ENCODE peak calls at places on chromosomes 7 and 10, in five cellular contexts. Q is IMR-90, I is neuronal stem cell, W is H9, X is trophoblast cell. F is an unnamed sample.

GRCh38 chr7:112665709-112666108 is 124.5 kb downstream of the TMEM168 start:
- DNase-seq in X (peak), I (peak), W (peak), Q (peak), F (peak)

GRCh38 chr10:31739146-31739545 is 189.5 kb downstream of the ARHGAP12 start:
- DNase-seq in Q (no peak), W (no peak), I (no peak), X (no peak), F (no peak)

GRCh38 chr7:155169081-155169480 is 99.0 kb downstream of the HTR5A start:
- DNase-seq in X (no peak), Q (no peak), I (no peak), W (no peak), F (no peak)

GRCh38 chr10:132444877-132445351 is 47.9 kb downstream of the PWWP2B start:
- DNase-seq in X (no peak), Q (no peak), W (no peak), I (no peak), F (peak)

GRCh38 chr10:7853226-7853891 is 35.1 kb downstream of the TAF3 start:
- DNase-seq in Q (no peak), I (no peak), W (no peak), X (peak), F (no peak)

GRCh38 chr10:100021322-100021721 is 11.6 kb upstream of the DNMBP start:
- DNase-seq in X (no peak), Q (no peak), W (no peak), I (no peak), F (no peak)

GRCh38 chr7:44283381-44284211 is 41.8 kb downstream of the CAMK2B start:
- DNase-seq in I (no peak), X (no peak), Q (no peak), W (peak), F (no peak)

GRCh38 chr7:159097661-159098423 is 46.8 kb downstream of the VIPR2 start:
- DNase-seq in X (no peak), I (peak), Q (no peak), W (peak), F (no peak)

GRCh38 chr7:11194492-11194891 is 220.8 kb downstream of the PHF14 start:
- DNase-seq in I (no peak), Q (no peak), X (no peak), W (no peak), F (no peak)

GRCh38 chr10:69237528-69238159 is 17.5 kb downstream of the HKDC1 start:
- DNase-seq in W (peak), Q (peak), I (peak), X (peak), F (peak)

GRCh38 chr10:20797290-20797689 is 99.8 kb downstream of the NEBL start:
- DNase-seq in Q (no peak), I (no peak), W (no peak), X (no peak), F (no peak)

GRCh38 chr7:39534599-39534998 is 31.6 kb upstream of the YAE1 start:
- DNase-seq in I (no peak), Q (no peak), X (peak), W (no peak), F (no peak)

GRCh38 chr7:18087687-18088078 is 60.0 kb upstream of the PRPS1L1 start:
- DNase-seq in W (peak), Q (no peak), I (peak), X (no peak), F (peak)

GRCh38 chr7:105790996-105791395 is 85.4 kb downstream of the ATXN7L1 start:
- DNase-seq in I (no peak), W (no peak), X (peak), Q (no peak), F (no peak)

GRCh38 chr7:8594115-8594514 is 160.7 kb downstream of the NXPH1 start:
- DNase-seq in I (no peak), W (no peak), X (no peak), Q (no peak), F (no peak)

GRCh38 chr10:80168679-80169380 is 36.3 kb downstream of the PLAC9 start:
- DNase-seq in W (peak), X (no peak), I (no peak), Q (peak), F (peak)

GRCh38 chr10:13659887-13660544 is 73.3 kb downstream of the PRPF18 start:
- DNase-seq in X (peak), Q (peak), I (peak), W (no peak), F (peak)

GRCh38 chr10:132666733-132667612 is 119.0 kb downstream of the NKX6-2 start:
- DNase-seq in Q (peak), I (no peak), X (no peak), W (no peak), F (no peak)

GRCh38 chr7:151978616-151979015 is 22.4 kb downstream of the GALNTL5 start:
- DNase-seq in I (no peak), Q (no peak), W (no peak), X (no peak), F (no peak)

GRCh38 chr10:74177140-74177677 is 26.2 kb downstream of the ADK start:
- DNase-seq in Q (peak), W (no peak), I (no peak), X (peak), F (peak)

GRCh38 chr10:22723343-22723779 is 9.0 kb upstream of the PIP4K2A start:
- DNase-seq in Q (no peak), W (no peak), X (peak), I (no peak), F (no peak)

GRCh38 chr7:104230606-104231005 is 22.8 kb upstream of the ORC5 start:
- DNase-seq in X (no peak), Q (peak), W (no peak), I (no peak), F (no peak)

GRCh38 chr7:7416031-7416968 is 119.4 kb downstream of the COL28A1 start:
- DNase-seq in I (no peak), X (peak), W (no peak), Q (peak), F (peak)

GRCh38 chr10:73076361-73077183 is 20.1 kb downstream of the P4HA1 start:
- DNase-seq in I (no peak), Q (peak), X (no peak), W (no peak), F (no peak)

GRCh38 chr10:81116201-81116600 is 578.5 kb downstream of the SH2D4B start:
- DNase-seq in X (peak), Q (peak), W (no peak), I (no peak), F (peak)

GRCh38 chr7:107251963-107252362 is 83.2 kb downstream of the HBP1 start:
- DNase-seq in Q (no peak), I (no peak), X (no peak), W (no peak), F (no peak)

GRCh38 chr7:152647-153046 is 39.7 kb upstream of the FAM20C start:
- DNase-seq in W (no peak), Q (no peak), I (no peak), X (no peak), F (no peak)

GRCh38 chr7:36496576-36496975 is 106.9 kb downstream of the ANLN start:
- DNase-seq in W (no peak), X (peak), I (no peak), Q (no peak), F (no peak)

GRCh38 chr7:142461437-142461836 is 203.6 kb upstream of the PRSS58 start:
- DNase-seq in Q (peak), I (no peak), X (peak), W (no peak), F (no peak)

GRCh38 chr7:148982596-148983219 is 45.6 kb downstream of the PDIA4 start:
- DNase-seq in X (peak), Q (peak), I (no peak), W (no peak), F (peak)

GRCh38 chr10:87886635-87887034 is 23.2 kb downstream of the PTEN start:
- DNase-seq in W (no peak), I (no peak), X (no peak), Q (no peak), F (no peak)

GRCh38 chr10:67306588-67307205 is 380.9 kb downstream of the LRRTM3 start:
- DNase-seq in X (peak), Q (peak), I (peak), W (no peak), F (peak)

GRCh38 chr10:101478956-101479355 is 109.1 kb downstream of the POLL start:
- DNase-seq in I (no peak), X (no peak), W (no peak), Q (no peak), F (no peak)

GRCh38 chr10:133421336-133422222 is 2.8 kb downstream of the SPRN start:
- DNase-seq in W (peak), I (no peak), X (no peak), Q (no peak), F (no peak)

GRCh38 chr10:17214991-17215781 is 12.9 kb upstream of the VIM start:
- DNase-seq in W (no peak), Q (peak), X (no peak), I (no peak), F (no peak)

GRCh38 chr7:51827641-51828040 is 511.0 kb upstream of the COBL start:
- DNase-seq in I (no peak), W (no peak), Q (no peak), X (no peak), F (no peak)

GRCh38 chr7:23418046-23418445 is 52.2 kb downstream of the IGF2BP3 start:
- DNase-seq in W (no peak), Q (peak), I (no peak), X (peak), F (no peak)

DNA sequence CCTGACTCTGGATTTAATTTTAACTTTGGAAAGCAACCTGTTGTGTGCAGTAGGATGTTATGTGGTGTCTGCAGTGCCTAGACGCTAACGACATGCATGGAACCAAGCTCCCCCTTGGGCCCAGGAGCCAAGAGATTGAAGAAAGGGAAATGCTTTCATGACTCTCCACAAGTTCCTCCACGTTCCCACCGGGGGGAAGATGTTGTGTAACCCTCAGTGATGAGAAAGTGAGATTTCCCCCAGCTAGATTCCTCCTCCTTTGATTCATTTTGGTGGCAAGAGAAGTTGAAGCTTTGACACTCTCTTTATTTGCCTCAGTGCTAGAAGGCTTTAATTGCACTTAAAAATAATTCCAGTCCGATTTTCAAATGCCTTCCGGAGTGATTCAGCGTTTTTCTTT is 157.9 kb upstream of the INSYN2A start:
- DNase-seq in X (no peak), Q (no peak), I (no peak), W (no peak), F (no peak)
- H3K4me2 ChIP-seq in X (no peak), Q (no peak), I (no peak), W (no peak), F (no peak)

GRCh38 chr7:27166475-27167169 is 1.3 kb upstream of the HOXA9 start:
- DNase-seq in W (no peak), X (no peak), Q (no peak), I (no peak), F (no peak)

GRCh38 chr7:27167916-27168264 is 2.6 kb upstream of the HOXA9 start:
- DNase-seq in I (no peak), X (no peak), W (no peak), Q (no peak), F (no peak)

GRCh38 chr7:27167170-27167505 is 1.8 kb upstream of the HOXA9 start:
- DNase-seq in Q (no peak), I (no peak), X (no peak), W (no peak), F (no peak)

GRCh38 chr7:27169658-27170493 is 4.2 kb downstream of the HOXA10 start:
- DNase-seq in Q (no peak), W (peak), X (peak), I (no peak), F (peak)

GRCh38 chr7:27168265-27168947 is 3.1 kb upstream of the HOXA9 start:
- DNase-seq in X (no peak), I (no peak), W (no peak), Q (no peak), F (peak)
- H3K18ac ChIP-seq in X (no peak), I (no peak), W (no peak), Q (no peak), F (no peak)

DNA sequence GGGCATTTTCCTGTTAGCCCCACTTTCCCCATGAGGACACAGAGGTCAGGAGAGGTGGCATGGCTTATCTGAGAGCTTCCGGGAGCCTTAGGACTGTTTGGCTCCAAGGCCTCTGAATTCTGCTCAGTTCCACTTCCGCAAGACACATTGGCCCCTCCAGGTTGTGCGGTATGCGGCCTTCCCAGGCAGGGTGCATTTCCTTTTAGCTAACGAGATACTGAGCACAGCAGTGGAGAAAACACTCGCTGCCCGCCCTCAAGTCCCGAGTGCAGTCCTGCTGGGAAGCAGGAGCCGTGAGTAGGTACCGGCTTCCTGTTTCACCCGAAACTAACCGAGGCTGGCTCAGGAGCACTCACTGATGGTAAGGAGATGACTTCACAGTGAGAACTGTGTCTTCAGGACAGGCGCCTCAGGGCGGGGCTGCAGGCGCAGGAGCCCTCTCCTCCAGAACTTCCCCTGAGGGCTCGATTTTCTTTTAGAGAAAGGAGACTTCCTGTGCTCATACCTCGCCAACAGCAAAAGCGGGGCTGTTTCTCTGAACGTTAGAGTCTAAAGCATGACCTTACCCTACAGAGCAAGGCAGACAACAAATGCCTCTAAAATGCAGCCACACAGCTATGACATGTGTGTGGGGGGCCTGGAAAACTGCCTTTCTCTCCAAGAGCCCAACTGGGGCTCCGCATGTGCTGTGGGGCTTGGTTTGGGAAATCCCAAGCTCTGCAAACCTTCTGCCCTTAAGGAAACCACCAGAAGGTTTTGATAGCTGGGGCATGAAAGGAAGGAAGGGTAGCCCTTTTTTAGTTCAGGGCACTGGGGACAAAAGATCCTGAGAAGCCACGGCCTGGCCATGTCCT is 25.9 kb downstream of the RGS10 start:
- DNase-seq in Q (no peak), I (no peak), W (peak), X (peak), F (peak)
- H3K9ac ChIP-seq in Q (no peak), I (no peak), W (no peak), X (no peak), F (no peak)

GRCh38 chr7:100719523-100720319 is 547 bp upstream of the EPO start:
- DNase-seq in X (no peak), Q (peak), I (no peak), W (no peak), F (no peak)
- H3K4me2 ChIP-seq in X (no peak), Q (no peak), I (peak), W (peak), F (peak)

GRCh38 chr10:35335133-35335532 is 1.2 kb upstream of the CCNY start:
- DNase-seq in X (peak), W (no peak), Q (peak), I (no peak), F (no peak)

GRCh38 chr10:35336921-35337741 is 822 bp downstream of the CCNY start:
- DNase-seq in Q (no peak), W (peak), X (peak), I (peak), F (peak)

GRCh38 chr10:35335718-35336083 is 608 bp upstream of the CCNY start:
- DNase-seq in W (peak), Q (no peak), I (no peak), X (no peak), F (peak)

GRCh38 chr10:35334297-35334696 is 2.0 kb upstream of the CCNY start:
- DNase-seq in X (no peak), W (no peak), Q (no peak), I (no peak), F (no peak)

DNA sequence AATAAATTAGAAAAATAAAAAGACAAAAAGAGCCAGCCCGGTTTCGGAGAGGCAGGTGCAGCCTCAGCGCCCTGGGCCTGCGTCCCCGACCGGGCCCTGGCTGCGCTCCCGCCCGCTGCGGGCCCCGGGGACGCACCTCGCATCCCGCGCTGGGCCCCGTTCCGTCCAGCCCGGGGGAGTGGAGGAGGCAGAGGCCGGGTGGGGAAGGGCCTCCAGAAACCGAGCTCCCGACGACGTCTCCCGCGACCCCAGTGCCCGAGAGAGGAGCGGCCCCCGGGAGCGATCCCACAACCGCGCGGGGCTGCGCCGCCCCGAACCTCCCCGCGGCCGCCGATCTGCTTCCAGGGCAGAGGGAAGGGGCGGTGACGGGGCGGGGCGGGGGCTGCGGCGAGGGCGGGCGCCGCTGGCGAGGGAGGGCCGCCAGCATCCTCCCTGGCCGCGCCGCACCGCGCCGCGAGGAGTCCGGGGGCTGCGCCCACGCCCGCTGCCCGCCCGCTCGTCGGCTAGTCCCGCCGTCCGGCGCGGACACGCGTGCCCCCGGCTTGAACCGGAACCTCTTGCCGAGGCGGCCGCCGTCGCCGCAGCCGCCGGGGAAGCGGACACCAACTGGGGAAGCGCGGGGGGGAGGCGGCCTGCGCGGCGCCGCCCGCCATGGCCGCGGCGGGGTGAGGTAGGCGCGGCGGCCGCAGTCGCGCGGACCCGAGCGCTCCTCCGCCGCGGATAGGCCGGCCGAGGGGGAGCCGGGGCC is at the start of gene CCNY:
- DNase-seq in W (peak), X (peak), I (peak), Q (peak), F (peak)
- H3K18ac ChIP-seq in W (peak), X (peak), I (peak), Q (peak), F (peak)

DNA sequence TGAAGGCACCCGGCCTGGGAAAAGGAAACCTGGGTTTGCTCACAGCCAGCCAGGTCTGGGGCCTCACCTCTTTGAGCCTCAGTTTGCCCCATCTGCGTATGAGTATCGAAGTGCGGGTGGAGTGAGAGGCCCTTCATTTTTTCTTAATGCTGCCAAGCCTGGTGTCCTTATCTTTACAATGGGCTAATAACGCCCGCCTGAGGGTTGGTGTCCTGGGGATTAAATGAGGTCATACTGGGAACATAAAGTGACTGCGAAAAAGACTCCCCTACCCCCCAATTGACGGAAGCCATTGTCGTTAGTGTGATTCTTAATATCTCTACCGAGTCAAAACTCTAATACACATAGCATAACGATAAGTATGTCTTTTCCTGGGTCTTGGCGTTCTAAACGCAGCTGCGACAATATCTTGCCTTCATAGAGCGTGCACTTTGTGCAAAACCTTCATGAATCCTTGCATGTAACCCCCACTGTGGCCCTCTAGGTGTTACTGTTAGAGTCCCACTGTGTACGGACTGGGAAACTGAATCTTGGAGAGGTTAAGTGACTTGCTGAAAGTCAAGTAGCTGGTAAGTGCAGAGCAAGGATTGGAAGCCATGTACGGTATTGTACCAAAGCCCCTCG is 11.4 kb upstream of the GRB10 start:
- DNase-seq in Q (no peak), W (no peak), X (peak), I (no peak), F (peak)
- H3K9ac ChIP-seq in Q (peak), W (no peak), X (no peak), I (peak), F (peak)

DNA sequence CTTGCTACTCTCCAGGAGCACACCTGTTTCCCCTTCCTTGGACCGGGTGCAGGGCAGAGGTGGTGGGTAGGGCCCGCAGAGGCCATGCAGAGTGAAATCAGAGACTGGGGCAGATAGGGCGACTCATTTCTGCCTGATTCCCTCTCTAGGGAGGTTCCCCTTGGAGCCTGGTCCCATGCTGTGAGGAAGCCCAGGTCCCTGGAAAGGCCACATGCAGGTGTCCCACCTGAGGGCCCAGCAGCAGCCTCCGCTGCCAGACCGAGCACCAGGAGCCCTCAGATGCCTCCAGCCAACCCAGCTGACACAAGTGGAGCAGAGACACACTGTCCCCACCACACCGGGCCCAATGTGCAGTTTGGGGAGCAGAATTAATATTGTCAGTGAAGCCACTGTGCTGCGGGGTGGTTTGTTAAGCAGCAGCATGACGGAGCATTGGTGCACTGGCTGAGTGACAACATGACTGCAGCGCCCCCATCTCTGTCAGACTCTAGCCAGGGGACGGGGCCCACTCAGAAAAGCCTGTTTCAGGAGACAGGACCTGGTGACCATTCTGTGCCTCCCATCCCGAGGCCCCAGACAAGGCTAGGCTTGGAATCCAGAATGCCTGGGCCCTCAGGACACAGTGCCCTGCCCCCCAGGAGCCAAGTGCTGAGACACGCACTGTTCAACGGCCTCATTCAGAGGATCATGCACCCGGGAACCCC is 30.4 kb upstream of the RET start:
- DNase-seq in X (no peak), I (no peak), W (peak), Q (no peak), F (no peak)
- H3K4me2 ChIP-seq in X (no peak), I (no peak), W (no peak), Q (no peak), F (no peak)

F was measured in mesendoderm.